ENCODE peak calls at places on chromosomes 12 and 14, in ten cellular contexts. One of them, this sample, is unnamed.

GRCh38 chr12:50102186-50102585 is 1.6 kb upstream of the GPD1 start:
- DNase-seq in IMR-90: no peak
- DNase-seq in ovary: no peak
- DNase-seq in body of pancreas: no peak
- DNase-seq in sigmoid colon: no peak
- DNase-seq in right lobe of liver: no peak
- DNase-seq in transverse colon: no peak
- DNase-seq in uterus: no peak
- DNase-seq in stomach: no peak
- DNase-seq in vagina: no peak
- DNase-seq in this sample: no peak

GRCh38 chr14:76781648-76782051 is 20.4 kb downstream of the VASH1 start:
- DNase-seq in IMR-90: no peak
- DNase-seq in ovary: peak
- DNase-seq in body of pancreas: no peak
- DNase-seq in sigmoid colon: peak
- DNase-seq in right lobe of liver: no peak
- DNase-seq in transverse colon: no peak
- DNase-seq in uterus: no peak
- DNase-seq in stomach: no peak
- DNase-seq in vagina: peak
- DNase-seq in this sample: no peak

GRCh38 chr14:102464006-102464405 is 45.6 kb downstream of the ANKRD9 start:
- DNase-seq in IMR-90: no peak
- DNase-seq in ovary: no peak
- DNase-seq in body of pancreas: no peak
- DNase-seq in sigmoid colon: no peak
- DNase-seq in right lobe of liver: peak
- DNase-seq in transverse colon: no peak
- DNase-seq in uterus: no peak
- DNase-seq in stomach: no peak
- DNase-seq in vagina: no peak
- DNase-seq in this sample: no peak

GRCh38 chr12:7645395-7646177 is 20.1 kb downstream of the APOBEC1 start:
- DNase-seq in IMR-90: peak
- DNase-seq in ovary: no peak
- DNase-seq in body of pancreas: peak
- DNase-seq in sigmoid colon: no peak
- DNase-seq in right lobe of liver: no peak
- DNase-seq in transverse colon: no peak
- DNase-seq in uterus: no peak
- DNase-seq in stomach: no peak
- DNase-seq in vagina: no peak
- DNase-seq in this sample: peak

GRCh38 chr14:69535230-69535848 is 39.3 kb downstream of the CCDC177 start:
- DNase-seq in IMR-90: peak
- DNase-seq in ovary: peak
- DNase-seq in body of pancreas: peak
- DNase-seq in sigmoid colon: no peak
- DNase-seq in right lobe of liver: no peak
- DNase-seq in transverse colon: peak
- DNase-seq in uterus: no peak
- DNase-seq in stomach: peak
- DNase-seq in vagina: no peak
- DNase-seq in this sample: peak

GRCh38 chr14:76772300-76773187 is 11.3 kb downstream of the VASH1 start:
- DNase-seq in IMR-90: peak
- DNase-seq in ovary: peak
- DNase-seq in body of pancreas: no peak
- DNase-seq in sigmoid colon: peak
- DNase-seq in right lobe of liver: peak
- DNase-seq in transverse colon: peak
- DNase-seq in uterus: peak
- DNase-seq in stomach: no peak
- DNase-seq in vagina: peak
- DNase-seq in this sample: no peak

GRCh38 chr12:48008950-48009349 is 4.7 kb upstream of the COL2A1 start:
- DNase-seq in IMR-90: no peak
- DNase-seq in ovary: no peak
- DNase-seq in body of pancreas: no peak
- DNase-seq in sigmoid colon: no peak
- DNase-seq in right lobe of liver: no peak
- DNase-seq in transverse colon: no peak
- DNase-seq in uterus: no peak
- DNase-seq in stomach: no peak
- DNase-seq in vagina: no peak
- DNase-seq in this sample: no peak

GRCh38 chr12:62435337-62436163 is 31.1 kb upstream of the MON2 start:
- DNase-seq in IMR-90: peak
- DNase-seq in ovary: peak
- DNase-seq in body of pancreas: peak
- DNase-seq in sigmoid colon: peak
- DNase-seq in right lobe of liver: peak
- DNase-seq in transverse colon: peak
- DNase-seq in uterus: peak
- DNase-seq in stomach: peak
- DNase-seq in vagina: no peak
- DNase-seq in this sample: no peak

GRCh38 chr14:54617467-54617866 is 50.5 kb downstream of the SAMD4A start:
- DNase-seq in IMR-90: peak
- DNase-seq in ovary: no peak
- DNase-seq in body of pancreas: no peak
- DNase-seq in sigmoid colon: no peak
- DNase-seq in right lobe of liver: no peak
- DNase-seq in transverse colon: no peak
- DNase-seq in uterus: no peak
- DNase-seq in stomach: no peak
- DNase-seq in vagina: no peak
- DNase-seq in this sample: no peak

GRCh38 chr12:15001733-15002471 is 29.1 kb downstream of the PDE6H start:
- DNase-seq in IMR-90: peak
- DNase-seq in ovary: peak
- DNase-seq in body of pancreas: no peak
- DNase-seq in sigmoid colon: peak
- DNase-seq in right lobe of liver: no peak
- DNase-seq in transverse colon: peak
- DNase-seq in uterus: peak
- DNase-seq in stomach: peak
- DNase-seq in vagina: no peak
- DNase-seq in this sample: no peak

GRCh38 chr12:118436986-118437385 is 60.6 kb downstream of the SUDS3 start:
- DNase-seq in IMR-90: peak
- DNase-seq in ovary: no peak
- DNase-seq in body of pancreas: no peak
- DNase-seq in sigmoid colon: no peak
- DNase-seq in right lobe of liver: no peak
- DNase-seq in transverse colon: no peak
- DNase-seq in uterus: no peak
- DNase-seq in stomach: no peak
- DNase-seq in vagina: no peak
- DNase-seq in this sample: no peak

GRCh38 chr12:5201554-5202243 is 158.0 kb downstream of the KCNA5 start:
- DNase-seq in IMR-90: peak
- DNase-seq in ovary: no peak
- DNase-seq in body of pancreas: no peak
- DNase-seq in sigmoid colon: no peak
- DNase-seq in right lobe of liver: no peak
- DNase-seq in transverse colon: no peak
- DNase-seq in uterus: no peak
- DNase-seq in stomach: no peak
- DNase-seq in vagina: no peak
- DNase-seq in this sample: peak

GRCh38 chr14:62347658-62348057 is 585.4 kb downstream of the SNAPC1 start:
- DNase-seq in IMR-90: no peak
- DNase-seq in ovary: no peak
- DNase-seq in body of pancreas: no peak
- DNase-seq in sigmoid colon: no peak
- DNase-seq in right lobe of liver: no peak
- DNase-seq in transverse colon: no peak
- DNase-seq in uterus: no peak
- DNase-seq in stomach: no peak
- DNase-seq in vagina: no peak
- DNase-seq in this sample: no peak

GRCh38 chr12:6347367-6348338 is 5.8 kb upstream of the TNFRSF1A start:
- DNase-seq in IMR-90: peak
- DNase-seq in ovary: peak
- DNase-seq in body of pancreas: peak
- DNase-seq in sigmoid colon: peak
- DNase-seq in right lobe of liver: peak
- DNase-seq in transverse colon: no peak
- DNase-seq in uterus: peak
- DNase-seq in stomach: peak
- DNase-seq in vagina: no peak
- DNase-seq in this sample: no peak

GRCh38 chr12:94644141-94644575 is 6.2 kb downstream of the TMCC3 start:
- DNase-seq in IMR-90: peak
- DNase-seq in ovary: no peak
- DNase-seq in body of pancreas: no peak
- DNase-seq in sigmoid colon: no peak
- DNase-seq in right lobe of liver: peak
- DNase-seq in transverse colon: peak
- DNase-seq in uterus: no peak
- DNase-seq in stomach: no peak
- DNase-seq in vagina: no peak
- DNase-seq in this sample: no peak

DNA sequence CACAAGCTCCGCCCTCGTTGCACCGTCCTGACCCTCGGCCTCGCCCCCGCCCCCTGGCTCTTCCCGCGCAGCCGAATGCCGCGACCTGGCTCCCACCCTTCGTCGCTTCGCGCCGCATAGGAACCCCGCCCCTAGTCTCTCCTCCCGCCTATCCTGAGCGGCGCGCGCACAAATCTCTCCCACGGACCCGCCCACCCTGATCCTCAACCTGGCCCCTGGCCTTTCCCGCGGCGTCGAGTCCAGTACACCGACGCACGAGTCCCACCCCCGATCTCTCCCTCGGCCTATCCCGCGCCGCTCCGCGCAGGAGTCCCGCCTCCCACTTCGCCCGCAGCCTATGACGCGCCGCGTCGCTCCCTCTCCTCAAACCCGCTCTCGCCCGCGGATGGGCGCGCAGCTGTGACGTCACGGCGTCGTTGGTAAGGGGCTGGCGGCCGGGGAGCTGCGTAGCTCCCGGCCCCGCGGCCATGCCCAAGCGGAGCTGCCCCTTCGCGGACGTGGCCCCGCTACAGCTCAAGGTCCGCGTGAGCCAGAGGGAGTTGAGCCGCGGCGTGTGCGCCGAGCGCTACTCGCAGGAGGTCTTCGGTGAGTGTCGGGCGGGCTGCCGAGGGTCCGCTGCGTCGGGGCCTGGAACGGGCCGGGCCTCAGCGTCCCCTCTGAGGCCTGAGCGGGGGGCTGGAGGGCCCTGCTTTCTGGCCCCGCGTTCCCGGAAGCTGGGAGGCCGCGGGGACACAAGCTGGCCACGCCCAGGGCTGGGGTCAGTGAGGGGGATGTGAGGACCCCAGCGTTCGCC is at the start of gene SIVA1:
- DNase-seq in IMR-90: peak
- DNase-seq in ovary: peak
- DNase-seq in body of pancreas: peak
- DNase-seq in sigmoid colon: peak
- DNase-seq in right lobe of liver: peak
- DNase-seq in transverse colon: peak
- DNase-seq in uterus: peak
- DNase-seq in stomach: peak
- DNase-seq in vagina: peak
- DNase-seq in this sample: peak
- TF ChIP-seq POLR2A in IMR-90: peak
- TF ChIP-seq POLR2A in ovary: peak
- TF ChIP-seq POLR2A in body of pancreas: peak
- TF ChIP-seq POLR2A in sigmoid colon: peak
- TF ChIP-seq POLR2A in right lobe of liver: peak
- TF ChIP-seq POLR2A in transverse colon: peak
- TF ChIP-seq POLR2A in uterus: peak
- TF ChIP-seq POLR2A in stomach: no peak
- TF ChIP-seq POLR2A in vagina: no peak
- TF ChIP-seq POLR2A in this sample: peak

GRCh38 chr12:98503593-98504367 is 11.6 kb upstream of the TMPO start:
- DNase-seq in IMR-90: peak
- DNase-seq in ovary: peak
- DNase-seq in body of pancreas: peak
- DNase-seq in sigmoid colon: peak
- DNase-seq in right lobe of liver: peak
- DNase-seq in transverse colon: peak
- DNase-seq in uterus: peak
- DNase-seq in stomach: peak
- DNase-seq in vagina: no peak
- DNase-seq in this sample: peak
- TF ChIP-seq POLR2A in IMR-90: no peak
- TF ChIP-seq POLR2A in ovary: peak
- TF ChIP-seq POLR2A in body of pancreas: peak
- TF ChIP-seq POLR2A in sigmoid colon: no peak
- TF ChIP-seq POLR2A in right lobe of liver: peak
- TF ChIP-seq POLR2A in transverse colon: peak
- TF ChIP-seq POLR2A in uterus: no peak
- TF ChIP-seq POLR2A in stomach: no peak
- TF ChIP-seq POLR2A in vagina: no peak
- TF ChIP-seq POLR2A in this sample: no peak

GRCh38 chr12:110403146-110403974 is at the start of gene ANAPC7:
- DNase-seq in IMR-90: peak
- DNase-seq in ovary: peak
- DNase-seq in body of pancreas: peak
- DNase-seq in sigmoid colon: peak
- DNase-seq in right lobe of liver: peak
- DNase-seq in transverse colon: peak
- DNase-seq in uterus: peak
- DNase-seq in stomach: peak
- DNase-seq in vagina: no peak
- DNase-seq in this sample: peak
- TF ChIP-seq POLR2A in IMR-90: peak
- TF ChIP-seq POLR2A in ovary: peak
- TF ChIP-seq POLR2A in body of pancreas: peak
- TF ChIP-seq POLR2A in sigmoid colon: peak
- TF ChIP-seq POLR2A in right lobe of liver: peak
- TF ChIP-seq POLR2A in transverse colon: peak
- TF ChIP-seq POLR2A in uterus: no peak
- TF ChIP-seq POLR2A in stomach: no peak
- TF ChIP-seq POLR2A in vagina: no peak
- TF ChIP-seq POLR2A in this sample: peak

DNA sequence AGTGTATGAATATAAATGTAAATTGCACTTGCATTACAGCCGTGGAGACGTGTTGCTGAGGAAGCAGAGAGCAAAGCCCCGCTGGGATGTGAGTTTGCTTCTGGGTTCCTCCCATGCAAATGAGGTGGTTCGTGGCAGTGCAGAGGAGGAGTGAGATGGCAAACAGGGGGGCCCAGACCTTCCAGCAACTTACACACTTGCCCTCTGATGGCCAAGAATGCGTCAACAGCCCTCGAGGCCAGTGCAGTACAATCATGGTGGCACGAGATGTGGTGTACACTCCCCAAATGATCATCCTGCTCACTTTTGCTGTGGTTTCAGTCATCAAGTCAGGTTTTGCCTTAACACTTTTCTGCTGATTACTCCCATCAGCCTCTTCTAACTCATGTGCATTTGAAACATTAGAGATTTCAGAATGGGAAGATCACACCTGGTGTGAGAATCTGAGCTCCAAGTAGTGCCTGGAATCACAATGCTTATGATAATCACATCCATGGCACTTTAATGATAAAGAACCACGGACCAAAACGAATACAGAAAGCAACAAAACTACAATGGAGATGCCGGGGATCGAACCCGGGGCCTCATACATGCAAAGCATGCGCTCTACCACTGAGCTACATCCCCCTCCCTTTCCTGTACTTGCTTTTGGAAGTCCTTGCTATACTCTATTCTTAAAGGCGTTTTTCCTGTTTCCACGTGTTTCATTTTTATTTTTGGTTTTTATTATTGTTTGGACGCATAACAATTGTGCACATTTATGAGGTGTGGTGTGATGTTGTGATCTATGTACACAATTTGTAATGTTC is 7.0 kb upstream of the UBC start:
- DNase-seq in IMR-90: peak
- DNase-seq in ovary: peak
- DNase-seq in body of pancreas: peak
- DNase-seq in sigmoid colon: peak
- DNase-seq in right lobe of liver: no peak
- DNase-seq in transverse colon: peak
- DNase-seq in uterus: no peak
- DNase-seq in stomach: peak
- DNase-seq in vagina: no peak
- DNase-seq in this sample: no peak
- TF ChIP-seq POLR2A in IMR-90: no peak
- TF ChIP-seq POLR2A in ovary: no peak
- TF ChIP-seq POLR2A in body of pancreas: no peak
- TF ChIP-seq POLR2A in sigmoid colon: no peak
- TF ChIP-seq POLR2A in right lobe of liver: no peak
- TF ChIP-seq POLR2A in transverse colon: no peak
- TF ChIP-seq POLR2A in uterus: no peak
- TF ChIP-seq POLR2A in stomach: no peak
- TF ChIP-seq POLR2A in vagina: no peak
- TF ChIP-seq POLR2A in this sample: no peak

This sample was measured in H54.